ENCODE peak calls at places on chromosome 4, in six cellular contexts. One of them, this sample, is unnamed.

GRCh38 chr4:183468210-183469095 is 24.0 kb downstream of the CDKN2AIP start:
- DNase-seq in GM23338: no peak
- DNase-seq in K562: no peak
- DNase-seq in GM12878: no peak
- DNase-seq in HCT116: no peak
- DNase-seq in endothelial cell of umbilical vein: no peak
- DNase-seq in this sample: no peak

GRCh38 chr4:56575820-56576429 is 70.3 kb downstream of the ARL9 start:
- DNase-seq in HCT116: peak
- DNase-seq in GM12878: no peak
- DNase-seq in GM23338: peak
- DNase-seq in K562: peak
- DNase-seq in endothelial cell of umbilical vein: peak
- DNase-seq in this sample: peak

GRCh38 chr4:52059372-52059771 is 8.3 kb downstream of the SPATA18 start:
- DNase-seq in endothelial cell of umbilical vein: peak
- DNase-seq in GM12878: no peak
- DNase-seq in GM23338: no peak
- DNase-seq in HCT116: no peak
- DNase-seq in K562: no peak
- DNase-seq in this sample: no peak

GRCh38 chr4:150178161-150178560 is 99.9 kb downstream of the DCLK2 start:
- DNase-seq in HCT116: no peak
- DNase-seq in endothelial cell of umbilical vein: no peak
- DNase-seq in GM12878: no peak
- DNase-seq in GM23338: no peak
- DNase-seq in K562: no peak
- DNase-seq in this sample: no peak

GRCh38 chr4:152408514-152409327 is 127.2 kb downstream of the FBXW7 start:
- DNase-seq in GM23338: peak
- DNase-seq in endothelial cell of umbilical vein: peak
- DNase-seq in K562: peak
- DNase-seq in GM12878: no peak
- DNase-seq in HCT116: peak
- DNase-seq in this sample: no peak

GRCh38 chr4:162131256-162131655 is 32.5 kb downstream of the FSTL5 start:
- DNase-seq in GM12878: no peak
- DNase-seq in GM23338: peak
- DNase-seq in K562: no peak
- DNase-seq in endothelial cell of umbilical vein: peak
- DNase-seq in HCT116: no peak
- DNase-seq in this sample: no peak

GRCh38 chr4:140038031-140038533 is 115.9 kb downstream of the MAML3 start:
- DNase-seq in K562: no peak
- DNase-seq in GM23338: no peak
- DNase-seq in HCT116: no peak
- DNase-seq in GM12878: no peak
- DNase-seq in endothelial cell of umbilical vein: no peak
- DNase-seq in this sample: no peak

GRCh38 chr4:150385606-150386005 is 196.3 kb upstream of the MAB21L2 start:
- DNase-seq in GM12878: no peak
- DNase-seq in GM23338: peak
- DNase-seq in endothelial cell of umbilical vein: peak
- DNase-seq in HCT116: no peak
- DNase-seq in K562: peak
- DNase-seq in this sample: peak

GRCh38 chr4:188254211-188254610 is 115.0 kb downstream of the TRIML1 start:
- DNase-seq in endothelial cell of umbilical vein: no peak
- DNase-seq in GM23338: no peak
- DNase-seq in K562: no peak
- DNase-seq in GM12878: no peak
- DNase-seq in HCT116: no peak
- DNase-seq in this sample: no peak

GRCh38 chr4:140851032-140851636 is 94.9 kb upstream of the TBC1D9 start:
- DNase-seq in GM12878: peak
- DNase-seq in K562: peak
- DNase-seq in HCT116: peak
- DNase-seq in GM23338: peak
- DNase-seq in endothelial cell of umbilical vein: peak
- DNase-seq in this sample: peak

GRCh38 chr4:112036881-112037280 is 108.4 kb upstream of the FAM241A start:
- DNase-seq in GM12878: no peak
- DNase-seq in endothelial cell of umbilical vein: no peak
- DNase-seq in GM23338: peak
- DNase-seq in HCT116: no peak
- DNase-seq in K562: no peak
- DNase-seq in this sample: no peak

GRCh38 chr4:1792832-1793495 is at the start of gene FGFR3:
- DNase-seq in K562: peak
- DNase-seq in endothelial cell of umbilical vein: no peak
- DNase-seq in GM12878: no peak
- DNase-seq in HCT116: no peak
- DNase-seq in GM23338: peak
- DNase-seq in this sample: no peak

GRCh38 chr4:113114884-113115283 is 65.4 kb downstream of the ANK2 start:
- DNase-seq in GM12878: no peak
- DNase-seq in GM23338: no peak
- DNase-seq in K562: no peak
- DNase-seq in HCT116: no peak
- DNase-seq in endothelial cell of umbilical vein: no peak
- DNase-seq in this sample: no peak

GRCh38 chr4:56655209-56655626 is 25.9 kb downstream of the HOPX start:
- DNase-seq in HCT116: no peak
- DNase-seq in endothelial cell of umbilical vein: no peak
- DNase-seq in GM23338: peak
- DNase-seq in GM12878: no peak
- DNase-seq in K562: no peak
- DNase-seq in this sample: no peak

GRCh38 chr4:105050896-105051295 is 95.8 kb upstream of the TET2 start:
- DNase-seq in endothelial cell of umbilical vein: peak
- DNase-seq in GM12878: no peak
- DNase-seq in K562: no peak
- DNase-seq in GM23338: no peak
- DNase-seq in HCT116: no peak
- DNase-seq in this sample: no peak

GRCh38 chr4:140523857-140524742 is at the start of gene ELMOD2:
- DNase-seq in K562: peak
- DNase-seq in GM12878: peak
- DNase-seq in endothelial cell of umbilical vein: peak
- DNase-seq in GM23338: peak
- DNase-seq in HCT116: peak
- DNase-seq in this sample: peak

GRCh38 chr4:152936446-152937279 is 540 bp downstream of the FHDC1 start:
- DNase-seq in GM12878: no peak
- DNase-seq in K562: peak
- DNase-seq in GM23338: peak
- DNase-seq in HCT116: no peak
- DNase-seq in endothelial cell of umbilical vein: peak
- DNase-seq in this sample: no peak

GRCh38 chr4:155722336-155722735 is 36.5 kb upstream of the GUCY1B1 start:
- DNase-seq in HCT116: no peak
- DNase-seq in GM12878: no peak
- DNase-seq in K562: no peak
- DNase-seq in endothelial cell of umbilical vein: no peak
- DNase-seq in GM23338: no peak
- DNase-seq in this sample: no peak

GRCh38 chr4:128060130-128060619 is 937 bp upstream of the LARP1B start:
- DNase-seq in K562: peak
- DNase-seq in endothelial cell of umbilical vein: peak
- DNase-seq in HCT116: no peak
- DNase-seq in GM12878: no peak
- DNase-seq in GM23338: no peak
- DNase-seq in this sample: no peak

GRCh38 chr4:180437601-180438000 is 1805.6 kb upstream of the TENM3 start:
- DNase-seq in K562: no peak
- DNase-seq in endothelial cell of umbilical vein: no peak
- DNase-seq in HCT116: no peak
- DNase-seq in GM23338: no peak
- DNase-seq in GM12878: no peak
- DNase-seq in this sample: no peak

GRCh38 chr4:24857996-24858395 is 54.8 kb downstream of the CCDC149 start:
- DNase-seq in endothelial cell of umbilical vein: peak
- DNase-seq in K562: no peak
- DNase-seq in GM23338: no peak
- DNase-seq in HCT116: no peak
- DNase-seq in GM12878: no peak
- DNase-seq in this sample: no peak

GRCh38 chr4:138405439-138405838 is 163.3 kb upstream of the SLC7A11 start:
- DNase-seq in GM12878: peak
- DNase-seq in GM23338: no peak
- DNase-seq in K562: no peak
- DNase-seq in HCT116: no peak
- DNase-seq in endothelial cell of umbilical vein: peak
- DNase-seq in this sample: no peak

GRCh38 chr4:140343303-140343702 is 30.1 kb upstream of the SCOC start:
- DNase-seq in endothelial cell of umbilical vein: peak
- DNase-seq in HCT116: peak
- DNase-seq in GM23338: no peak
- DNase-seq in K562: no peak
- DNase-seq in GM12878: no peak
- DNase-seq in this sample: no peak

GRCh38 chr4:128384091-128384520 is 96.5 kb upstream of the PGRMC2 start:
- DNase-seq in GM12878: no peak
- DNase-seq in HCT116: no peak
- DNase-seq in K562: no peak
- DNase-seq in endothelial cell of umbilical vein: no peak
- DNase-seq in GM23338: no peak
- DNase-seq in this sample: no peak

GRCh38 chr4:106344324-106344970 is 24.1 kb downstream of the GIMD1 start:
- DNase-seq in HCT116: no peak
- DNase-seq in GM23338: no peak
- DNase-seq in K562: no peak
- DNase-seq in GM12878: no peak
- DNase-seq in endothelial cell of umbilical vein: no peak
- DNase-seq in this sample: no peak

GRCh38 chr4:52917836-52918235 is 55.7 kb downstream of the RASL11B start:
- DNase-seq in HCT116: no peak
- DNase-seq in GM12878: no peak
- DNase-seq in K562: no peak
- DNase-seq in endothelial cell of umbilical vein: no peak
- DNase-seq in GM23338: no peak
- DNase-seq in this sample: no peak

GRCh38 chr4:24226018-24226417 is 336.2 kb upstream of the PPARGC1A start:
- DNase-seq in GM12878: no peak
- DNase-seq in HCT116: no peak
- DNase-seq in endothelial cell of umbilical vein: no peak
- DNase-seq in K562: no peak
- DNase-seq in GM23338: no peak
- DNase-seq in this sample: no peak

GRCh38 chr4:6891436-6892170 is 18.0 kb upstream of the TBC1D14 start:
- DNase-seq in endothelial cell of umbilical vein: no peak
- DNase-seq in HCT116: no peak
- DNase-seq in GM12878: no peak
- DNase-seq in GM23338: no peak
- DNase-seq in K562: peak
- DNase-seq in this sample: no peak

GRCh38 chr4:158239196-158239595 is 28.9 kb downstream of the TMEM144 start:
- DNase-seq in GM12878: no peak
- DNase-seq in GM23338: no peak
- DNase-seq in K562: no peak
- DNase-seq in HCT116: no peak
- DNase-seq in endothelial cell of umbilical vein: no peak
- DNase-seq in this sample: no peak

GRCh38 chr4:100913685-100914084 is 395.9 kb upstream of the EMCN start:
- DNase-seq in HCT116: no peak
- DNase-seq in GM12878: no peak
- DNase-seq in GM23338: peak
- DNase-seq in endothelial cell of umbilical vein: no peak
- DNase-seq in K562: no peak
- DNase-seq in this sample: peak

GRCh38 chr4:155444695-155445094 is 67.9 kb upstream of the MAP9 start:
- DNase-seq in GM12878: no peak
- DNase-seq in HCT116: no peak
- DNase-seq in GM23338: no peak
- DNase-seq in endothelial cell of umbilical vein: no peak
- DNase-seq in K562: no peak
- DNase-seq in this sample: no peak

GRCh38 chr4:119498520-119498919 is 130.1 kb downstream of the PDE5A start:
- DNase-seq in GM12878: no peak
- DNase-seq in K562: no peak
- DNase-seq in HCT116: no peak
- DNase-seq in endothelial cell of umbilical vein: peak
- DNase-seq in GM23338: no peak
- DNase-seq in this sample: no peak
- TF ChIP-seq POLR2AphosphoS5 in GM12878: no peak
- TF ChIP-seq POLR2AphosphoS5 in K562: no peak
- TF ChIP-seq POLR2AphosphoS5 in HCT116: no peak
- TF ChIP-seq POLR2AphosphoS5 in endothelial cell of umbilical vein: no peak
- TF ChIP-seq POLR2AphosphoS5 in GM23338: no peak
- TF ChIP-seq POLR2AphosphoS5 in this sample: no peak

GRCh38 chr4:77819836-77820679 is 890 bp upstream of the CNOT6L start:
- DNase-seq in GM12878: peak
- DNase-seq in endothelial cell of umbilical vein: peak
- DNase-seq in GM23338: peak
- DNase-seq in HCT116: peak
- DNase-seq in K562: peak
- DNase-seq in this sample: no peak
- TF ChIP-seq EZH2 in GM12878: no peak
- TF ChIP-seq EZH2 in endothelial cell of umbilical vein: no peak
- TF ChIP-seq EZH2 in GM23338: no peak
- TF ChIP-seq EZH2 in HCT116: no peak
- TF ChIP-seq EZH2 in K562: no peak
- TF ChIP-seq EZH2 in this sample: no peak

DNA sequence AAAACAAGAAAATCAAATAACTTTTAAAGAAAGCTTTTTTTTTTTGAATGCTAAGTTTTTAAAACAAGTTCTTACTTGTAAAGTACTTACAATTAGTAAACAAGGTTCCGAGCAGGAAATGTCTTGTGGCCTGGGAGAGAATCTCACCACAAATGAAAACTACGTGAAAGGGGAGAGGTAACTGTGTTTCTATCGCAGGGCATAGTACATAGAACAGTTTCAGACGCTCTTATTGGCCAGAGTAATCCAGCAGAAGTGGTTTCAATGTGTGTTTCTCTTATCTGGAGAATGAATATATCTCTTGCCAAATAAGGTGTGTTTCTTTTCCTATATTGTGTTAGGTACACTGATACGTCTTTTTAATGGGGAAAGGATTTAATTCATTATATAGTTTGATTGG is at the start of gene PLAC8:
- DNase-seq in GM12878: peak
- DNase-seq in endothelial cell of umbilical vein: no peak
- DNase-seq in K562: no peak
- DNase-seq in HCT116: no peak
- DNase-seq in GM23338: peak
- DNase-seq in this sample: no peak
- H3K27ac ChIP-seq in GM12878: peak
- H3K27ac ChIP-seq in endothelial cell of umbilical vein: no peak
- H3K27ac ChIP-seq in K562: no peak
- H3K27ac ChIP-seq in HCT116: no peak
- H3K27ac ChIP-seq in GM23338: peak
- H3K27ac ChIP-seq in this sample: no peak

DNA sequence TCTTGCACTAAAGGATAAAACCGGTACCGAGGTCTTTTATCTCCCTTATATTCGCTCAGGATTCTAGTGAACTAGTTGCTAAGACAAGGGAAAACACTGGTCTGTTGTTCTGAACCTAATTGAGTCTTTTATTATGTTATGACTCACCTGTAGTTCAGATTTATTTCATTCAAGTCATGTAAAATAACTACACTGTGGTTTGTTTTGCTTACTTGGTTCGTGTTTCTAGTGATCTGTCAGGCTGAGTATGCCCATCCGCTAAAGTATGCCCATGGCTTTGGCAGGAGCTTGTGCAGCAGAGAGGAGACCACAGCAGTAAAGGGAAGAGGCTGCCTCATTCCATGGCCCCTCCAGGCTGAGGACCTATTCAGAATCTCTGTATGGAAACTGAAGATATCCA is 126.1 kb downstream of the AFF1 start:
- DNase-seq in GM12878: no peak
- DNase-seq in GM23338: no peak
- DNase-seq in endothelial cell of umbilical vein: no peak
- DNase-seq in HCT116: peak
- DNase-seq in K562: no peak
- DNase-seq in this sample: no peak
- TF ChIP-seq POLR2AphosphoS5 in GM12878: no peak
- TF ChIP-seq POLR2AphosphoS5 in GM23338: no peak
- TF ChIP-seq POLR2AphosphoS5 in endothelial cell of umbilical vein: no peak
- TF ChIP-seq POLR2AphosphoS5 in HCT116: no peak
- TF ChIP-seq POLR2AphosphoS5 in K562: no peak
- TF ChIP-seq POLR2AphosphoS5 in this sample: no peak

This sample was measured in SK-N-MC.